ENCODE peak calls at places on chromosomes 4 and X, in six cellular contexts. V is Right ventricle myocardium superior; W is occipital lobe; A is suprapubic skin; G is stimulated activated CD4-positive, alpha-beta T cell treated with anti-CD3 and anti-CD28 coated beads, Interleukin-12 subunit alpha, Interleukin-12 subunit beta, amount 100 ng/mL, for 24 hours; S is activated CD4-positive, alpha-beta T cell treated with anti-CD3 and anti-CD28 coated beads, Interleukin-2, amount 50 U/mL, for 1 hour. J is an unnamed sample.

GRCh38 chrX:44400588-44400987 is 57.1 kb upstream of the EFHC2 start:
- DNase-seq in S (no peak), W (no peak), A (no peak), V (no peak), G (peak; percentile 6), J (no peak)

GRCh38 chr4:62342346-62342745 is 1142.2 kb downstream of the ADGRL3 start:
- DNase-seq in W (no peak), V (no peak), S (no peak), A (no peak), G (no peak), J (no peak)

GRCh38 chrX:15848576-15848975 is 6.0 kb downstream of the AP1S2 start:
- DNase-seq in G (no peak), S (no peak), V (no peak), W (no peak), A (no peak), J (no peak)

GRCh38 chr4:60042941-60043340 is 1157.2 kb upstream of the ADGRL3 start:
- DNase-seq in V (no peak), A (no peak), W (no peak), G (no peak), S (no peak), J (no peak)

GRCh38 chr4:16794816-16795445 is 103.5 kb downstream of the LDB2 start:
- DNase-seq in V (peak; percentile 52), G (no peak), A (peak; percentile 81), W (peak; percentile 13), S (peak; percentile 13), J (no peak)

GRCh38 chrX:84187501-84188319 is at the start of gene RPS6KA6:
- DNase-seq in S (peak; percentile 1), W (peak; percentile 13), V (peak; percentile 34), A (peak; percentile 72), G (no peak), J (peak; percentile 82)

GRCh38 chr4:186335793-186336192 is 69.8 kb downstream of the F11 start:
- DNase-seq in G (no peak), S (no peak), W (no peak), A (no peak), V (no peak), J (no peak)

GRCh38 chr4:102344520-102344954 is 745 bp downstream of the SLC39A8 start:
- DNase-seq in V (peak; percentile 69), A (peak; percentile 84), S (peak; percentile 66), W (no peak), G (peak; percentile 45), J (peak; percentile 90)

GRCh38 chrX:40849906-40850672 is 114.7 kb upstream of the MED14 start:
- DNase-seq in S (no peak), G (no peak), W (no peak), V (no peak), A (no peak), J (no peak)

GRCh38 chr4:41437264-41437566 is 100.7 kb upstream of the LIMCH1 start:
- DNase-seq in G (no peak), W (no peak), A (no peak), S (no peak), V (no peak), J (no peak)